ENCODE peak calls at places on chromosomes 5 and 9, in four cellular contexts. C is CD8-positive, alpha-beta T cell; E is neural progenitor cell; J is tibial artery. Y is an unnamed sample.
A peak's percentile ranks its signal among the peaks of the same experiment; 100 is the strongest.

GRCh38 chr9:114690308-114690707 is 8.3 kb upstream of the TEX48 start:
- DNase-seq in J (no peak), C (no peak), E (no peak), Y (no peak)

GRCh38 chr9:98796364-98797101 is at the start of gene ANKS6:
- DNase-seq in C (peak; percentile 88), J (peak; percentile 78), E (peak; percentile 93), Y (peak; percentile 83)

GRCh38 chr5:174412374-174412773 is 312.0 kb upstream of the MSX2 start:
- DNase-seq in J (no peak), C (no peak), E (no peak), Y (no peak)

GRCh38 chr9:114811301-114811700 is 5.5 kb upstream of the TNFSF15 start:
- DNase-seq in E (no peak), J (no peak), C (no peak), Y (no peak)

GRCh38 chr5:128199104-128199503 is 115.5 kb downstream of the SLC12A2 start:
- DNase-seq in E (no peak), C (no peak), J (no peak), Y (no peak)

GRCh38 chr5:151221574-151221973 is 2.3 kb downstream of the CCDC69 start:
- DNase-seq in E (no peak), C (no peak), J (no peak), Y (no peak)

GRCh38 chr9:132610661-132611060 is 28.3 kb downstream of the BARHL1 start:
- DNase-seq in E (no peak), C (no peak), J (no peak), Y (no peak)

GRCh38 chr9:129613520-129614175 is 7.3 kb downstream of the C9orf50 start:
- DNase-seq in E (peak; percentile 77), J (no peak), C (no peak), Y (no peak)

GRCh38 chr9:1294641-1295040 is 244.5 kb downstream of the DMRT2 start:
- DNase-seq in C (no peak), E (no peak), J (no peak), Y (no peak)

GRCh38 chr5:107968465-107968864 is 297.7 kb upstream of the EFNA5 start:
- DNase-seq in C (no peak), E (no peak), J (no peak), Y (no peak)

GRCh38 chr9:5851445-5851844 is 18.5 kb upstream of the ERMP1 start:
- DNase-seq in E (no peak), J (no peak), C (no peak), Y (no peak)

GRCh38 chr5:112196574-112196973 is 222.5 kb downstream of the EPB41L4A start:
- DNase-seq in C (no peak), E (no peak), J (no peak), Y (no peak)

GRCh38 chr9:73149371-73150067 is 2.1 kb upstream of the ANXA1 start:
- DNase-seq in J (no peak), E (no peak), C (no peak), Y (no peak)

GRCh38 chr9:137721479-137721878 is 102.7 kb downstream of the EHMT1 start:
- DNase-seq in J (no peak), E (no peak), C (no peak), Y (no peak)

GRCh38 chr5:35047785-35048404 is at the start of gene AGXT2:
- DNase-seq in E (no peak), J (no peak), C (no peak), Y (no peak)

GRCh38 chr9:20873240-20873860 is 158.1 kb downstream of the HACD4 start:
- DNase-seq in C (no peak), J (no peak), E (no peak), Y (no peak)

GRCh38 chr5:175894805-175895204 is 23.4 kb downstream of the CPLX2 start:
- DNase-seq in C (no peak), J (no peak), E (no peak), Y (no peak)

GRCh38 chr9:115416299-115416698 is 298.3 kb upstream of the TNC start:
- DNase-seq in J (no peak), E (no peak), C (no peak), Y (no peak)

GRCh38 chr5:152178350-152178699 is 226.8 kb downstream of the NMUR2 start:
- DNase-seq in E (no peak), C (no peak), J (no peak), Y (no peak)

DNA sequence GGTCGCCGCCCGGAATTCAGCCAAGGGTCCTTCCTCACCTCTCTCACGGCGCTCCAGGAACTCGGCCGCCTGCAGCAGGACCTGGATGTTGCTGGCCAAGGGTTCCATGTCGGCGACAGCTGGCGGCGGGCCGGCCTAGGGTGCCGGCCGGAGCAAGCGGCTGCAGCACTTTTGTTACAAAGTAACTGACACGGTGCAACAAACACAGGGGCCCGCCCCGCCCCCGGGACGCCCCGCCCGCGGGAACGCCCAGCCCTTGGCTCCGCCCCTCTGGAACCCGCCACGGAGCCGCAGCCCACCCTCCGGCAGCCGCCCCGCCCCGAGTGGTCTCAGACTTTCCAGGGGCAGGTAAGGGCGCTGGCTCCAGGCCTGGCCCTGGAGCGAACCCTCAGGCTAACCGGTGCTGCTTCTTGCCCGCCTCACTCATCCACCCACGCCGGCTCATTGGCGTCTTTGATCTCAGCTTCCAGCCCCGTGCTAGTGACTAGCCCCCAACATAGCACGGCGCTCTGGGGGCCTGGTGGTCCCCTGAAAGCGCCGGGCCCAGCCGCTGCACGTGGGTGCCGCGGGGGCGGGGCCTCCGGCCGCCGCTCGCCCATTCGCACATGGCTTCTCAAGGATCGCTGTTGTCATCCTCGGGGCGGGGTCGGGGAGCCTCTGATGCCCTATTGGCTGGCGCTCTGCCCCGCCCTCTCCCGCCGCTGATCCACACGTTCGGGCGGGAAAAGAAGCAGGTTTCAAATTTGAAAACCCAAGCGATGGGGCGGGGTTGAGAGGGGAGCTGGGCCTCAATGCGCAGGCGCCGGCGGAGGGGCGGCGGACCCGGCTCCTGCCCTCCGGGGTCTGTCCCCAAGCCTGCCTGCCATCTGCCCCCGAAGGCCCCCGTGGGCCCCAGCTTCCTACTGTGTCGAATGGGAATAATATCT is at the start of gene MXD3:
- DNase-seq in E (peak; percentile 100), J (peak; percentile 98), C (peak; percentile 94), Y (peak; percentile 96)
- H3K27ac ChIP-seq in E (peak within 1 kb of the TSS; percentile 32), J (no peak within 1 kb of the TSS), C (no peak within 1 kb of the TSS), Y (peak within 1 kb of the TSS; percentile 49)

DNA sequence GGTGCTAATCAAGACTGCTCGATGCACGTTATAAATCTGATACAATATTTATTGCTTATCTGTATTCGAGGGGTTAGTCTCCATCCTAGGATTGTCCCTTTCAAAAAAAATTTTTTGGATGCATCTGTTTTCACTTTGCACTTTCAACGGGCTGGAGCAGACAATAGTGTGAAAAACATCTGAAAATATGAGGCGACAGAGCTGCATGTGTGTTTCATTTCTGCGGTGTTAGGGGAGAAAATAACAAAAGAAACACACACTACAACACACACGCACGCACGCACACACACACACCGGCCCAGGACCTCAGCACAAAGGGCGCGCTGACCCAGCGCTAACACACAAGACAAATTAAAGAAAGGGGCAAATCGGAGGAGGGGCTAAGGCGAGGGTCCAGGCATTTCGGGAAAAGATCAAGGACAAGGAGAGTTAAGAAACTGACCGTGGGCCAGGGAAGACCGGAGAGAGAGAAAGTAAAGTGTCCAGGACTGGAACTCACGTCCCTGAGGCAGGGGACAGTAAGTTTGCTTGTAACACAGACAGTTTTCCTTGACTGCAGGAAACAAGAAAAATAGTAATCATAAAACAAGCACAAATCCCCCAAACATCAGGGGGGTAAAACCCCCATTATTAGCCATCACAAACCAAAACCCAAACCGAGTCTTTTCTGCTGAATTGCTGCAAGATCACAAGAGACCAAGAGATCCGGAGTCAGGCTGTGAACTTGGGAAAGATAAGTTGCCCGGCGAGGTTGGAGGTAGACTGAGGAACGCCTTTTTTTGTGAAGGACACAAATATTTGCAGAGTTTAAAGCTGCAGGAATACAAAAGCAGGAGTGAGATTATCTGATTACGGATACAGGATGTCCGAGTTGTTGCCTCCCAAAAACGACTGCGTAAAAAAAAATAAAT is 302.1 kb downstream of the PARP8 start:
- DNase-seq in E (peak; percentile 92), J (no peak), C (no peak), Y (no peak)
- H3K27ac ChIP-seq in E (no peak overlapping the region), J (no peak overlapping the region), C (no peak overlapping the region), Y (no peak overlapping the region)

GRCh38 chr9:19184144-19184917 is 46.2 kb upstream of the DENND4C start:
- DNase-seq in E (no peak), J (peak; percentile 93), C (peak; percentile 77), Y (peak; percentile 68)
- H3K27ac ChIP-seq in E (no peak overlapping the region), J (peak overlapping the region; percentile 88), C (peak overlapping the region; percentile 55), Y (peak overlapping the region; percentile 60)

DNA sequence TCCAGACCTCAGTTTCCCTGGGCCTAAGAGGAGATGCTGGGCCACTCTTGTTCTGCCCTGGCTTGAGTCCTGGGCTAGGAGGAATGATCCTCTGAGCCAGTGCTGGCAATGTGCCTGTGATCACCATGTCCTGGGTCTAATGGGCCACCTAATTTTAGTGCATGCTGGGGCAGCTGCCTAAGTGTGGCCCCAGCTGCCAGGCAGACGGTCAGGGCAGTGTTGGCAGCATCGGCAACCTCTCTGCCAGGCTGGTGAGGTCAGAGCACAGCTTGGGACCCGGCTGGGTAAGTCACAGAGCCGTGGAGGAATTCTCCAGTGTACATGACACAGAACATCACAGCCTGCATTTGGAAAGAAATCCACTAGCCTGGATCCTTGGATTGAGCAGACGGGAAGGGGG is 21.4 kb upstream of the PITX1 start:
- DNase-seq in C (no peak), E (no peak), J (peak; percentile 28), Y (no peak)
- H3K27ac ChIP-seq in C (no peak overlapping the region), E (no peak overlapping the region), J (peak overlapping the region; percentile 26), Y (no peak overlapping the region)

GRCh38 chr5:154371687-154372086 is 74.1 kb upstream of the SAP30L start:
- DNase-seq in E (no peak), C (no peak), J (peak; percentile 74), Y (no peak)
- H3K27ac ChIP-seq in E (no peak overlapping the region), C (no peak overlapping the region), J (peak overlapping the region; percentile 76), Y (no peak overlapping the region)

GRCh38 chr5:100877277-100877676 is 25.8 kb downstream of the ST8SIA4 start:
- DNase-seq in C (no peak), E (no peak), J (no peak), Y (no peak)

GRCh38 chr5:100867039-100867562 is 36.0 kb downstream of the ST8SIA4 start:
- DNase-seq in E (no peak), J (no peak), C (no peak), Y (no peak)

GRCh38 chr5:100872409-100873190 is 30.5 kb downstream of the ST8SIA4 start:
- DNase-seq in C (no peak), E (no peak), J (no peak), Y (no peak)
- H3K27ac ChIP-seq in C (no peak overlapping the region), E (no peak overlapping the region), J (no peak overlapping the region), Y (no peak overlapping the region)

Y was measured in CD4-positive, alpha-beta memory T cell.